ENCODE peak calls at places on chromosomes 6 and 20, in four cellular contexts. A is uterus; W is CD8-positive, alpha-beta memory T cell; T is CD4-positive, CD25-positive, alpha-beta regulatory T cell. Y is an unnamed sample. For H3K4me1, the result is how much of the 10 kb centered on the place peaks cover.

GRCh38 chr6:40894962-40895799 is 143.8 kb downstream of the UNC5CL start:
- DNase-seq in A (peak), T (no peak), W (no peak), Y (peak)

GRCh38 chr6:135850882-135851281 is 619 bp upstream of the PDE7B start:
- DNase-seq in A (no peak), T (no peak), W (no peak), Y (no peak)

GRCh38 chr20:53078761-53079482 is 106.8 kb downstream of the TSHZ2 start:
- DNase-seq in W (no peak), A (no peak), T (no peak), Y (no peak)

GRCh38 chr6:159169557-159170332 is 545 bp downstream of the FNDC1 start:
- DNase-seq in W (no peak), A (peak), T (no peak), Y (no peak)

GRCh38 chr6:170248111-170248805 is 42.6 kb downstream of the DLL1 start:
- DNase-seq in W (no peak), T (no peak), A (no peak), Y (no peak)

GRCh38 chr20:33725607-33726264 is 5.6 kb upstream of the PXMP4 start:
- DNase-seq in T (no peak), A (no peak), W (no peak), Y (no peak)

GRCh38 chr6:66965227-66965626 is 1258.2 kb upstream of the EYS start:
- DNase-seq in A (no peak), W (no peak), T (no peak), Y (no peak)

GRCh38 chr6:104566411-104566810 is 293.3 kb downstream of the HACE1 start:
- DNase-seq in A (no peak), W (no peak), T (no peak), Y (no peak)

GRCh38 chr6:69601132-69601531 is 195.7 kb downstream of the LMBRD1 start:
- DNase-seq in T (no peak), W (no peak), A (no peak), Y (no peak)

GRCh38 chr6:25998379-25998778 is 35.8 kb downstream of the TRIM38 start:
- DNase-seq in W (no peak), T (no peak), A (no peak), Y (no peak)

GRCh38 chr6:38387994-38388393 is 251.7 kb downstream of the BTBD9 start:
- DNase-seq in W (no peak), A (no peak), T (no peak), Y (no peak)

GRCh38 chr6:169579712-169580111 is 122.1 kb downstream of the WDR27 start:
- DNase-seq in A (no peak), W (no peak), T (no peak), Y (no peak)

GRCh38 chr6:127483399-127484055 is 24.3 kb upstream of the KIAA0408 start:
- DNase-seq in W (no peak), T (no peak), A (no peak), Y (peak)

GRCh38 chr20:54014301-54014914 is 56.0 kb downstream of the BCAS1 start:
- DNase-seq in W (no peak), A (no peak), T (no peak), Y (no peak)

GRCh38 chr20:48106428-48106827 is 321.1 kb upstream of the SULF2 start:
- DNase-seq in A (no peak), W (no peak), T (no peak), Y (no peak)

GRCh38 chr20:57402206-57403125 is 11.3 kb downstream of the RBM38 start:
- DNase-seq in T (no peak), W (peak), A (no peak), Y (no peak)

GRCh38 chr6:112802154-112802553 is 455.0 kb downstream of the RFPL4B start:
- DNase-seq in A (no peak), W (no peak), T (no peak), Y (no peak)

GRCh38 chr20:22846829-22847228 is 188.3 kb upstream of the SSTR4 start:
- DNase-seq in W (no peak), A (no peak), T (no peak), Y (no peak)

GRCh38 chr6:138211048-138211581 is 7.2 kb downstream of the PBOV1 start:
- DNase-seq in A (no peak), T (no peak), W (no peak), Y (no peak)

GRCh38 chr6:159969921-159970320 is 1.0 kb downstream of the IGF2R start:
- DNase-seq in T (peak), A (peak), W (no peak), Y (peak)

GRCh38 chr6:6686748-6687601 is 98.5 kb downstream of the LY86 start:
- DNase-seq in A (peak), T (no peak), W (no peak), Y (peak)

GRCh38 chr6:148677594-148678476 is 69.0 kb upstream of the UST start:
- DNase-seq in A (no peak), W (no peak), T (no peak), Y (no peak)

GRCh38 chr6:108002365-108003221 is 44.6 kb upstream of the SEC63 start:
- DNase-seq in T (no peak), W (no peak), A (no peak), Y (peak)

GRCh38 chr6:144897441-144897921 is 612.3 kb downstream of the UTRN start:
- DNase-seq in T (no peak), A (no peak), W (no peak), Y (peak)

GRCh38 chr20:17619351-17620093 is 49.6 kb downstream of the DSTN start:
- DNase-seq in T (no peak), A (no peak), W (no peak), Y (no peak)

GRCh38 chr6:11093065-11093590 is 506 bp upstream of the SMIM13 start:
- DNase-seq in W (no peak), T (no peak), A (no peak), Y (peak)

GRCh38 chr6:131116755-131117360 is 18.4 kb upstream of the AKAP7 start:
- DNase-seq in W (peak), A (no peak), T (no peak), Y (peak)

DNA sequence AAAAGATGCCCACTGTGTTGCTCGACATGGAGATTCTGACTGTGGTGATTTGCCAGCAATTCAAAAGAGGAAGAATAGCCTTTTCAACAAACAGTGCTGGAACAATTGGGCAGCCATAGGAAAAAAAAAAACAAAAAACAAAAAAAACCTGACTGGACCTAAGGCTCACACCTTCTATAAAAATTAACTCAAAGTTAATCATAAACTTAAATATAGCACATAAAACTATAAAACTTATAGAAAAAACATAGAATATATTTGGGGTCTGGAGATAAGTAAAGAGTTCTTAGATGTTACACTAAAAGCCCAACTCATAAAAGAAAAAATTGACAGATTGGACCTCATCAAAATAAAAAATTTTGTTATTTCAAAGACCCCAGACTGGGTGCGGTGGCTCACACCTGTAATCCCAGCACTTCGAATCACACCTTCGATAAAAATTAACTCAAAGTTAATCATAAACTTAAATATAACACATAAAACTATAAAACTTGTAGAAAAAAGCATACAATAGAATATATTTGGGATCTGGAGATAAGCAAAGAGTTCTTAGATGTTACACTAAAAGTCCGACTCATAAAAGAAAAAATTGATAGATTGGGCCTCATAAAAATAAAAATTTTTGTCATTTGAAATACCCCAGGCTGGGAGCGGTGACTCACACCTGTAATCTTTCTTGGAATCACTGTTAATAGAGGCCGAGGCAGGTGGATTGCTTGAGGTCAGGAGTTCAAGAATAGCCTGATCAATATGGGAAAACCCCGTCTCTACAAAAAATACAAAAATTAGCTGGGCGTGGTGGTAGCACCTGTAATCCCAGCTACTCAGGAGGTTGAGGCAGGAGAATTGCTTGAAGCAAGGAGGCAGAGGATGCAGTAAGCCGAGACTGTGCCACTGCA is 115.6 kb upstream of the FAM83B start:
- DNase-seq in W (no peak), T (no peak), A (no peak), Y (no peak)
- H3K4me3 ChIP-seq in W (no peak), T (no peak), A (no peak), Y (no peak)

GRCh38 chr20:49415005-49415663 is 67.3 kb downstream of the KCNB1 start:
- DNase-seq in A (peak), T (no peak), W (no peak), Y (no peak)
- H3K4me1 ChIP-seq in A (under half), T (under half), W (under half), Y (under half)

GRCh38 chr6:1579096-1579495 is 30.6 kb upstream of the FOXC1 start:
- DNase-seq in T (no peak), A (no peak), W (no peak), Y (no peak)
- H3K4me3 ChIP-seq in T (no peak), A (no peak), W (no peak), Y (no peak)

GRCh38 chr20:6707231-6707870 is 60.1 kb upstream of the BMP2 start:
- DNase-seq in A (no peak), W (no peak), T (no peak), Y (no peak)

GRCh38 chr20:6703047-6703446 is 64.4 kb upstream of the BMP2 start:
- DNase-seq in W (no peak), A (no peak), T (no peak), Y (no peak)

GRCh38 chr20:6705920-6706500 is 61.5 kb upstream of the BMP2 start:
- DNase-seq in A (no peak), T (no peak), W (no peak), Y (no peak)

GRCh38 chr20:6704132-6704861 is 63.2 kb upstream of the BMP2 start:
- DNase-seq in T (no peak), A (no peak), W (no peak), Y (no peak)

GRCh38 chr20:6705106-6705766 is 62.2 kb upstream of the BMP2 start:
- DNase-seq in W (no peak), A (no peak), T (no peak), Y (no peak)
- H3K4me1 ChIP-seq in W (under half), A (under half), T (under half), Y (under half)

GRCh38 chr6:110040716-110041115 is 62.6 kb downstream of the GPR6 start:
- DNase-seq in A (no peak), W (no peak), T (no peak), Y (no peak)

GRCh38 chr6:110039996-110040383 is 61.9 kb downstream of the GPR6 start:
- DNase-seq in T (no peak), A (no peak), W (peak), Y (peak)

GRCh38 chr6:110041149-110041548 is 63.0 kb downstream of the GPR6 start:
- DNase-seq in T (no peak), A (no peak), W (no peak), Y (no peak)

GRCh38 chr6:110037726-110038295 is 59.7 kb downstream of the GPR6 start:
- DNase-seq in W (no peak), T (no peak), A (no peak), Y (no peak)

DNA sequence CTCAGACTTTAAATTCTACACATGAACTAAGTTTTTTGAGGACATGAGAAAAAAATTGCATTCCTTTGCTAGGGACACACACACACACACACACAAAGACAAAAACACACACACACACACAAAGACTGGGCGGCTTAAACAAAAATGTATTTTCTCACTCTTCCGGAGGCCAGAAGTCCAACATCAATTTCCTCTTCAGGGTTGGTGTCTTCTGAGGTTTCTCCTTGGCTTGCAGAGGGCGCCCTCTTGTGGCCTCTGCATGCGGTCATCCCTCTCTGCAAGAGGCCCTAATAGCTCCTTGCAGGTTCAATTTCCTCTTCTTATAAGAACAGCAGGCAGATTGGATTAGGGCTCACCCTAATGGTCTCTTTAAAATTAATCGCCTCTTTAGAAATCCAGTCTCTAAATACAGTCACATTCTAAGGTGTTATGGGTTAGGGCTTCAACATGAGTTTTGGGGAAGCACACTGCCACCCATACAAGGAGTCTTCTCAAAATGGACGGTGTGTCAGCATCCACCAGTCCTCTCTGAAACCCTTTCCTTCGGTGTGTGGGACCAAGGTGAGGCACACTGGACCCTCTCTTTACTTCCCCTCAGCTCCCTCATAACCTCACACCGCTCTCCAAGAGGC is 61.4 kb downstream of the GPR6 start:
- DNase-seq in W (peak), A (peak), T (peak), Y (peak)
- H3K4me3 ChIP-seq in W (peak), A (no peak), T (peak), Y (peak)